ENCODE peak calls at places on chromosome 13, in four cellular contexts. One of them, this sample, is unnamed.

GRCh38 chr13:43935878-43936277 is 56.2 kb downstream of the LACC1 start:
- DNase-seq in endothelial cell of umbilical vein: no peak
- DNase-seq in uterus: no peak
- DNase-seq in activated CD4-positive, alpha-beta T cell treated with anti-CD3 and anti-CD28 coated beads for 36 hours: no peak
- DNase-seq in this sample: no peak

GRCh38 chr13:26721251-26721939 is 39.2 kb downstream of the GPR12 start:
- DNase-seq in endothelial cell of umbilical vein: no peak
- DNase-seq in uterus: no peak
- DNase-seq in activated CD4-positive, alpha-beta T cell treated with anti-CD3 and anti-CD28 coated beads for 36 hours: peak
- DNase-seq in this sample: no peak

GRCh38 chr13:81078048-81078447 is 737.1 kb upstream of the SPRY2 start:
- DNase-seq in endothelial cell of umbilical vein: no peak
- DNase-seq in uterus: no peak
- DNase-seq in activated CD4-positive, alpha-beta T cell treated with anti-CD3 and anti-CD28 coated beads for 36 hours: no peak
- DNase-seq in this sample: no peak

GRCh38 chr13:44086389-44086788 is 206.7 kb downstream of the LACC1 start:
- DNase-seq in endothelial cell of umbilical vein: no peak
- DNase-seq in uterus: no peak
- DNase-seq in activated CD4-positive, alpha-beta T cell treated with anti-CD3 and anti-CD28 coated beads for 36 hours: no peak
- DNase-seq in this sample: no peak

GRCh38 chr13:99086869-99087129 is 108.9 kb upstream of the DOCK9 start:
- DNase-seq in endothelial cell of umbilical vein: peak
- DNase-seq in uterus: no peak
- DNase-seq in activated CD4-positive, alpha-beta T cell treated with anti-CD3 and anti-CD28 coated beads for 36 hours: peak
- DNase-seq in this sample: no peak

GRCh38 chr13:29969286-29969685 is 118.9 kb upstream of the UBL3 start:
- DNase-seq in endothelial cell of umbilical vein: no peak
- DNase-seq in uterus: peak
- DNase-seq in activated CD4-positive, alpha-beta T cell treated with anti-CD3 and anti-CD28 coated beads for 36 hours: no peak
- DNase-seq in this sample: no peak

GRCh38 chr13:40796649-40797048 is 7.2 kb downstream of the SLC25A15 start:
- DNase-seq in endothelial cell of umbilical vein: no peak
- DNase-seq in uterus: no peak
- DNase-seq in activated CD4-positive, alpha-beta T cell treated with anti-CD3 and anti-CD28 coated beads for 36 hours: no peak
- DNase-seq in this sample: no peak

GRCh38 chr13:25927363-25927762 is 124.5 kb downstream of the SHISA2 start:
- DNase-seq in endothelial cell of umbilical vein: no peak
- DNase-seq in uterus: no peak
- DNase-seq in activated CD4-positive, alpha-beta T cell treated with anti-CD3 and anti-CD28 coated beads for 36 hours: no peak
- DNase-seq in this sample: no peak

GRCh38 chr13:23876265-23876664 is 12.9 kb downstream of the MIPEP start:
- DNase-seq in endothelial cell of umbilical vein: no peak
- DNase-seq in uterus: no peak
- DNase-seq in activated CD4-positive, alpha-beta T cell treated with anti-CD3 and anti-CD28 coated beads for 36 hours: no peak
- DNase-seq in this sample: no peak

GRCh38 chr13:109642358-109642757 is 144.0 kb downstream of the IRS2 start:
- DNase-seq in endothelial cell of umbilical vein: no peak
- DNase-seq in uterus: no peak
- DNase-seq in activated CD4-positive, alpha-beta T cell treated with anti-CD3 and anti-CD28 coated beads for 36 hours: no peak
- DNase-seq in this sample: no peak

GRCh38 chr13:113005076-113005865 is 36.3 kb downstream of the MCF2L start:
- DNase-seq in endothelial cell of umbilical vein: no peak
- DNase-seq in uterus: no peak
- DNase-seq in activated CD4-positive, alpha-beta T cell treated with anti-CD3 and anti-CD28 coated beads for 36 hours: peak
- DNase-seq in this sample: no peak

GRCh38 chr13:35990196-35990595 is 141.0 kb downstream of the DCLK1 start:
- DNase-seq in endothelial cell of umbilical vein: no peak
- DNase-seq in uterus: no peak
- DNase-seq in activated CD4-positive, alpha-beta T cell treated with anti-CD3 and anti-CD28 coated beads for 36 hours: no peak
- DNase-seq in this sample: no peak

GRCh38 chr13:50645092-50645491 is 198.4 kb downstream of the DLEU7 start:
- DNase-seq in endothelial cell of umbilical vein: no peak
- DNase-seq in uterus: no peak
- DNase-seq in activated CD4-positive, alpha-beta T cell treated with anti-CD3 and anti-CD28 coated beads for 36 hours: no peak
- DNase-seq in this sample: no peak

GRCh38 chr13:73929287-73929932 is 204.8 kb downstream of the KLF12 start:
- DNase-seq in endothelial cell of umbilical vein: no peak
- DNase-seq in uterus: no peak
- DNase-seq in activated CD4-positive, alpha-beta T cell treated with anti-CD3 and anti-CD28 coated beads for 36 hours: no peak
- DNase-seq in this sample: no peak

GRCh38 chr13:30373727-30374126 is 48.6 kb upstream of the UBE2L5 start:
- DNase-seq in endothelial cell of umbilical vein: no peak
- DNase-seq in uterus: no peak
- DNase-seq in activated CD4-positive, alpha-beta T cell treated with anti-CD3 and anti-CD28 coated beads for 36 hours: peak
- DNase-seq in this sample: no peak

GRCh38 chr13:111204438-111205177 is 89.5 kb downstream of the ARHGEF7 start:
- DNase-seq in endothelial cell of umbilical vein: peak
- DNase-seq in uterus: peak
- DNase-seq in activated CD4-positive, alpha-beta T cell treated with anti-CD3 and anti-CD28 coated beads for 36 hours: no peak
- DNase-seq in this sample: peak

GRCh38 chr13:72109863-72110262 is 242.9 kb upstream of the DACH1 start:
- DNase-seq in endothelial cell of umbilical vein: peak
- DNase-seq in uterus: no peak
- DNase-seq in activated CD4-positive, alpha-beta T cell treated with anti-CD3 and anti-CD28 coated beads for 36 hours: no peak
- DNase-seq in this sample: no peak

GRCh38 chr13:97043302-97043701 is 49.0 kb upstream of the OXGR1 start:
- DNase-seq in endothelial cell of umbilical vein: peak
- DNase-seq in uterus: no peak
- DNase-seq in activated CD4-positive, alpha-beta T cell treated with anti-CD3 and anti-CD28 coated beads for 36 hours: no peak
- DNase-seq in this sample: no peak

GRCh38 chr13:99949657-99950413 is 21.7 kb downstream of the ZIC5 start:
- DNase-seq in endothelial cell of umbilical vein: no peak
- DNase-seq in uterus: no peak
- DNase-seq in activated CD4-positive, alpha-beta T cell treated with anti-CD3 and anti-CD28 coated beads for 36 hours: no peak
- DNase-seq in this sample: no peak

GRCh38 chr13:27797228-27797624 is 4.9 kb downstream of the GSX1 start:
- DNase-seq in endothelial cell of umbilical vein: peak
- DNase-seq in uterus: no peak
- DNase-seq in activated CD4-positive, alpha-beta T cell treated with anti-CD3 and anti-CD28 coated beads for 36 hours: no peak
- DNase-seq in this sample: no peak

GRCh38 chr13:30551194-30551593 is 66.5 kb upstream of the USPL1 start:
- DNase-seq in endothelial cell of umbilical vein: peak
- DNase-seq in uterus: no peak
- DNase-seq in activated CD4-positive, alpha-beta T cell treated with anti-CD3 and anti-CD28 coated beads for 36 hours: peak
- DNase-seq in this sample: no peak

GRCh38 chr13:43054803-43055802 is 31.7 kb downstream of the DNAJC15 start:
- DNase-seq in endothelial cell of umbilical vein: peak
- DNase-seq in uterus: peak
- DNase-seq in activated CD4-positive, alpha-beta T cell treated with anti-CD3 and anti-CD28 coated beads for 36 hours: peak
- DNase-seq in this sample: no peak

GRCh38 chr13:42997381-42997780 is 5.3 kb upstream of the EPSTI1 start:
- DNase-seq in endothelial cell of umbilical vein: peak
- DNase-seq in uterus: no peak
- DNase-seq in activated CD4-positive, alpha-beta T cell treated with anti-CD3 and anti-CD28 coated beads for 36 hours: no peak
- DNase-seq in this sample: no peak

GRCh38 chr13:27965343-27965739 is 3.8 kb downstream of the CDX2 start:
- DNase-seq in endothelial cell of umbilical vein: no peak
- DNase-seq in uterus: no peak
- DNase-seq in activated CD4-positive, alpha-beta T cell treated with anti-CD3 and anti-CD28 coated beads for 36 hours: no peak
- DNase-seq in this sample: no peak

GRCh38 chr13:51396352-51396751 is 56.5 kb downstream of the INTS6 start:
- DNase-seq in endothelial cell of umbilical vein: no peak
- DNase-seq in uterus: no peak
- DNase-seq in activated CD4-positive, alpha-beta T cell treated with anti-CD3 and anti-CD28 coated beads for 36 hours: no peak
- DNase-seq in this sample: no peak

GRCh38 chr13:46495647-46496046 is 57.3 kb upstream of the LRCH1 start:
- DNase-seq in endothelial cell of umbilical vein: no peak
- DNase-seq in uterus: no peak
- DNase-seq in activated CD4-positive, alpha-beta T cell treated with anti-CD3 and anti-CD28 coated beads for 36 hours: no peak
- DNase-seq in this sample: no peak

GRCh38 chr13:100611678-100612492 is 23.3 kb upstream of the GGACT start:
- DNase-seq in endothelial cell of umbilical vein: no peak
- DNase-seq in uterus: no peak
- DNase-seq in activated CD4-positive, alpha-beta T cell treated with anti-CD3 and anti-CD28 coated beads for 36 hours: no peak
- DNase-seq in this sample: no peak

GRCh38 chr13:112249644-112250610 is 126.2 kb upstream of the SPACA7 start:
- DNase-seq in endothelial cell of umbilical vein: no peak
- DNase-seq in uterus: no peak
- DNase-seq in activated CD4-positive, alpha-beta T cell treated with anti-CD3 and anti-CD28 coated beads for 36 hours: no peak
- DNase-seq in this sample: no peak

GRCh38 chr13:23470706-23471610 is 37.5 kb upstream of the SACS start:
- DNase-seq in endothelial cell of umbilical vein: no peak
- DNase-seq in uterus: no peak
- DNase-seq in activated CD4-positive, alpha-beta T cell treated with anti-CD3 and anti-CD28 coated beads for 36 hours: no peak
- DNase-seq in this sample: no peak

GRCh38 chr13:32153056-32153455 is 121.5 kb downstream of the FRY start:
- DNase-seq in endothelial cell of umbilical vein: peak
- DNase-seq in uterus: no peak
- DNase-seq in activated CD4-positive, alpha-beta T cell treated with anti-CD3 and anti-CD28 coated beads for 36 hours: no peak
- DNase-seq in this sample: no peak

GRCh38 chr13:50700664-50701266 is 142.7 kb downstream of the DLEU7 start:
- DNase-seq in endothelial cell of umbilical vein: no peak
- DNase-seq in uterus: no peak
- DNase-seq in activated CD4-positive, alpha-beta T cell treated with anti-CD3 and anti-CD28 coated beads for 36 hours: no peak
- DNase-seq in this sample: no peak

GRCh38 chr13:102812616-102813287 is 13.8 kb downstream of the BIVM start:
- DNase-seq in endothelial cell of umbilical vein: no peak
- DNase-seq in uterus: no peak
- DNase-seq in activated CD4-positive, alpha-beta T cell treated with anti-CD3 and anti-CD28 coated beads for 36 hours: no peak
- DNase-seq in this sample: no peak

GRCh38 chr13:81874681-81875661 is 1534.0 kb upstream of the SPRY2 start:
- DNase-seq in endothelial cell of umbilical vein: no peak
- DNase-seq in uterus: no peak
- DNase-seq in activated CD4-positive, alpha-beta T cell treated with anti-CD3 and anti-CD28 coated beads for 36 hours: no peak
- DNase-seq in this sample: no peak

This sample was measured in tibial nerve.